ENCODE peak calls at places on chromosomes 4 and X, in nine cellular contexts. U, F, O, C, J, H, B, Z and Y are unnamed samples.

GRCh38 chr4:186904104-186904503 is 180.4 kb upstream of the FAT1 start:
- DNase-seq in U (no peak), F (no peak), O (no peak), C (no peak), J (no peak), H (no peak), B (no peak), Z (no peak), Y (no peak)

GRCh38 chr4:26854701-26855100 is 5.9 kb upstream of the STIM2 start:
- DNase-seq in U (no peak), F (no peak), O (no peak), C (no peak), J (peak), H (no peak), B (no peak), Z (no peak), Y (no peak)

GRCh38 chr4:106565727-106566126 is 197.1 kb upstream of the GIMD1 start:
- DNase-seq in U (no peak), F (no peak), O (no peak), C (no peak), J (no peak), H (no peak), B (no peak), Z (no peak), Y (no peak)

GRCh38 chrX:54358424-54359211 is 772 bp upstream of the WNK3 start:
- DNase-seq in U (no peak), F (peak), O (peak), C (peak), J (no peak), H (peak), B (no peak), Z (peak), Y (no peak)

GRCh38 chr4:2269206-2269531 is 7.3 kb upstream of the MXD4 start:
- DNase-seq in U (no peak), F (no peak), O (no peak), C (no peak), J (no peak), H (no peak), B (no peak), Z (peak), Y (no peak)

GRCh38 chr4:98446499-98447375 is 185.6 kb downstream of the RAP1GDS1 start:
- DNase-seq in U (peak), F (peak), O (no peak), C (peak), J (no peak), H (peak), B (no peak), Z (no peak), Y (peak)

GRCh38 chr4:148454835-148455234 is 12.6 kb upstream of the NR3C2 start:
- DNase-seq in U (no peak), F (no peak), O (no peak), C (no peak), J (no peak), H (no peak), B (no peak), Z (no peak), Y (no peak)

GRCh38 chr4:78179188-78179587 is 122.1 kb downstream of the FRAS1 start:
- DNase-seq in U (no peak), F (no peak), O (no peak), C (no peak), J (no peak), H (no peak), B (no peak), Z (no peak), Y (no peak)

GRCh38 chrX:104482757-104483156 is 83.2 kb upstream of the IL1RAPL2 start:
- DNase-seq in U (no peak), F (no peak), O (no peak), C (no peak), J (no peak), H (no peak), B (no peak), Z (no peak), Y (no peak)

GRCh38 chr4:48546336-48546735 is 56.3 kb downstream of the ZAR1 start:
- DNase-seq in U (no peak), F (no peak), O (no peak), C (peak), J (peak), H (no peak), B (no peak), Z (no peak), Y (no peak)

GRCh38 chr4:67035501-67035900 is 509.8 kb downstream of the CENPC start:
- DNase-seq in U (no peak), F (no peak), O (no peak), C (no peak), J (no peak), H (no peak), B (no peak), Z (no peak), Y (no peak)

GRCh38 chrX:155056877-155057792 is 13.8 kb downstream of the CMC4 start:
- DNase-seq in U (peak), F (peak), O (peak), C (peak), J (peak), H (peak), B (no peak), Z (peak), Y (peak)

GRCh38 chrX:19863237-19864223 is 23.9 kb downstream of the SH3KBP1 start:
- DNase-seq in U (no peak), F (no peak), O (peak), C (no peak), J (no peak), H (no peak), B (no peak), Z (no peak), Y (no peak)